ENCODE peak calls at places on chromosomes 11 and 22, in nine cellular contexts. E is CD8-positive, alpha-beta T cell; X is activated CD8-positive, alpha-beta memory T cell treated with anti-CD3 and anti-CD28 coated beads for 48 hours; H is left colon; Q is stimulated activated CD4-positive, alpha-beta T cell treated with anti-CD3 and anti-CD28 coated beads, Interleukin-1b, Interleukin-23, amount 100 ng/mL, for 4 hours; N is ELR; V is Peyer's patch; R is myocyte; K is dorsolateral prefrontal cortex. T is an unnamed sample.
A peak's percentile ranks its signal among the peaks of the same experiment; 100 is the strongest.

GRCh38 chr11:26847459-26847858 is 125.6 kb upstream of the SLC5A12 start:
- DNase-seq in E (no peak), X (no peak), H (no peak), Q (no peak), N (no peak), V (no peak), R (no peak), K (no peak), T (no peak)

GRCh38 chr11:114399903-114400221 is 449 bp downstream of the C11orf71 start:
- DNase-seq in E (no peak), X (no peak), H (no peak), Q (no peak), N (no peak), V (peak; percentile 40), R (no peak), K (no peak), T (no peak)

GRCh38 chr11:11845066-11845465 is 3.3 kb downstream of the USP47 start:
- DNase-seq in E (no peak), X (no peak), H (no peak), Q (no peak), N (no peak), V (no peak), R (no peak), K (no peak), T (no peak)

GRCh38 chr11:60863550-60864521 is 3.5 kb upstream of the ZP1 start:
- DNase-seq in E (no peak), X (no peak), H (no peak), Q (no peak), N (no peak), V (no peak), R (no peak), K (no peak), T (no peak)

GRCh38 chr22:49749227-49749626 is 78.4 kb downstream of the BRD1 start:
- DNase-seq in E (no peak), X (no peak), H (no peak), Q (no peak), N (no peak), V (no peak), R (no peak), K (no peak), T (no peak)

GRCh38 chr11:79363261-79363660 is 77.6 kb downstream of the TENM4 start:
- DNase-seq in E (no peak), X (no peak), H (no peak), Q (no peak), N (no peak), V (no peak), R (no peak), K (no peak), T (no peak)

GRCh38 chr11:9575531-9576240 is 2.2 kb downstream of the WEE1 start:
- DNase-seq in E (no peak), X (no peak), H (no peak), Q (no peak), N (peak; percentile 22), V (no peak), R (no peak), K (no peak), T (no peak)

GRCh38 chr11:74033046-74033445 is 24.2 kb upstream of the UCP3 start:
- DNase-seq in E (no peak), X (no peak), H (no peak), Q (no peak), N (no peak), V (no peak), R (no peak), K (no peak), T (no peak)

GRCh38 chr11:90747057-90747456 is 524.2 kb upstream of the CHORDC1 start:
- DNase-seq in E (no peak), X (no peak), H (no peak), Q (no peak), N (no peak), V (no peak), R (no peak), K (no peak), T (no peak)

GRCh38 chr11:82903843-82904586 is 2.5 kb downstream of the DDIAS start:
- DNase-seq in E (no peak), X (no peak), H (no peak), Q (no peak), N (no peak), V (no peak), R (no peak), K (no peak), T (no peak)

GRCh38 chr11:109247071-109247470 is 174.9 kb upstream of the C11orf87 start:
- DNase-seq in E (no peak), X (no peak), H (no peak), Q (no peak), N (peak; percentile 79), V (no peak), R (no peak), K (no peak), T (no peak)

GRCh38 chr22:49736538-49736937 is 91.1 kb downstream of the BRD1 start:
- DNase-seq in E (no peak), X (no peak), H (no peak), Q (no peak), N (no peak), V (no peak), R (no peak), K (no peak), T (no peak)

GRCh38 chr11:128471138-128471661 is 116.2 kb downstream of the ETS1 start:
- DNase-seq in E (no peak), X (no peak), H (no peak), Q (no peak), N (no peak), V (peak; percentile 82), R (no peak), K (no peak), T (no peak)

GRCh38 chr11:10742460-10743208 is 8.4 kb upstream of the CTR9 start:
- DNase-seq in E (peak; percentile 22), X (no peak), H (peak; percentile 38), Q (no peak), N (peak; percentile 92), V (peak; percentile 50), R (no peak), K (no peak), T (peak; percentile 91)

GRCh38 chr11:128328955-128329551 is 258.3 kb downstream of the ETS1 start:
- DNase-seq in E (no peak), X (no peak), H (no peak), Q (no peak), N (peak; percentile 40), V (no peak), R (no peak), K (no peak), T (no peak)

GRCh38 chr11:8693555-8693954 is 11.0 kb downstream of the RPL27A start:
- DNase-seq in E (no peak), X (no peak), H (no peak), Q (no peak), N (no peak), V (no peak), R (no peak), K (no peak), T (no peak)

GRCh38 chr11:34174411-34175041 is 69.1 kb downstream of the NAT10 start:
- DNase-seq in E (peak; percentile 68), X (peak; percentile 58), H (peak; percentile 68), Q (peak; percentile 78), N (peak; percentile 77), V (peak; percentile 74), R (peak; percentile 83), K (peak; percentile 81), T (peak; percentile 83)

GRCh38 chr11:46534713-46535112 is 59.1 kb downstream of the AMBRA1 start:
- DNase-seq in E (no peak), X (no peak), H (no peak), Q (no peak), N (no peak), V (no peak), R (peak; percentile 53), K (no peak), T (no peak)

GRCh38 chr11:111871693-111872161 is 346 bp upstream of the ALG9 start:
- DNase-seq in E (no peak), X (no peak), H (no peak), Q (no peak), N (peak; percentile 12), V (no peak), R (peak; percentile 43), K (no peak), T (peak; percentile 17)

GRCh38 chr11:123231263-123231662 is 36.2 kb upstream of the CLMP start:
- DNase-seq in E (no peak), X (no peak), H (no peak), Q (no peak), N (peak; percentile 72), V (no peak), R (no peak), K (no peak), T (no peak)

GRCh38 chr22:48907591-48907990 is 920.1 kb downstream of the BRD1 start:
- DNase-seq in E (no peak), X (no peak), H (no peak), Q (no peak), N (no peak), V (no peak), R (no peak), K (no peak), T (no peak)

GRCh38 chr11:63920126-63920869 is 3.3 kb upstream of the RCOR2 start:
- DNase-seq in E (no peak), X (no peak), H (peak; percentile 91), Q (no peak), N (no peak), V (no peak), R (peak; percentile 14), K (peak; percentile 67), T (peak; percentile 80)

GRCh38 chr22:38766076-38766777 is 10.4 kb upstream of the SUN2 start:
- DNase-seq in E (no peak), X (no peak), H (peak; percentile 76), Q (no peak), N (peak; percentile 86), V (peak; percentile 57), R (peak; percentile 86), K (peak; percentile 75), T (peak; percentile 80)

GRCh38 chr11:19403196-19403895 is 162.6 kb upstream of the E2F8 start:
- DNase-seq in E (no peak), X (no peak), H (no peak), Q (no peak), N (no peak), V (no peak), R (no peak), K (no peak), T (no peak)

GRCh38 chr11:85590848-85591483 is 36.2 kb downstream of the DLG2 start:
- DNase-seq in E (no peak), X (no peak), H (no peak), Q (no peak), N (peak; percentile 63), V (no peak), R (peak; percentile 66), K (no peak), T (no peak)

GRCh38 chr11:72230764-72231365 is 6.3 kb downstream of the INPPL1 start:
- DNase-seq in E (no peak), X (no peak), H (no peak), Q (no peak), N (no peak), V (peak; percentile 8), R (no peak), K (no peak), T (no peak)

GRCh38 chr11:43934359-43935130 is 7.9 kb upstream of the C11orf96 start:
- DNase-seq in E (no peak), X (no peak), H (no peak), Q (no peak), N (no peak), V (no peak), R (no peak), K (no peak), T (no peak)

GRCh38 chr11:548700-549603 is 11.6 kb downstream of the LMNTD2 start:
- DNase-seq in E (no peak), X (no peak), H (no peak), Q (no peak), N (peak; percentile 34), V (no peak), R (no peak), K (no peak), T (no peak)

GRCh38 chr11:118338637-118339061 is 3.9 kb downstream of the CD3D start:
- DNase-seq in E (peak; percentile 80), X (peak; percentile 82), H (peak; percentile 48), Q (peak; percentile 80), N (no peak), V (peak; percentile 82), R (no peak), K (no peak), T (no peak)

GRCh38 chr22:46726066-46726985 is 11.7 kb downstream of the CERK start:
- DNase-seq in E (no peak), X (no peak), H (no peak), Q (no peak), N (no peak), V (no peak), R (no peak), K (no peak), T (no peak)

GRCh38 chr22:46108564-46109473 is 41.5 kb upstream of the PPARA start:
- DNase-seq in E (no peak), X (no peak), H (no peak), Q (no peak), N (peak; percentile 70), V (no peak), R (peak; percentile 53), K (no peak), T (peak; percentile 62)

T was measured in SJCRH30.